ENCODE peak calls at places on chromosomes 3 and 15, in four cellular contexts. K is fibroblast of pulmonary artery, G is cardiac fibroblast, X is mucosa of descending colon. V is an unnamed sample.

GRCh38 chr3:127822166-127822835 is at the start of gene MGLL:
- DNase-seq in K (peak), G (peak), X (peak), V (no peak)

GRCh38 chr15:100731259-100732156 is 129.1 kb downstream of the ASB7 start:
- DNase-seq in K (no peak), G (peak), X (no peak), V (no peak)

GRCh38 chr3:147161833-147162232 is 244.5 kb downstream of the ZIC4 start:
- DNase-seq in K (no peak), G (no peak), X (no peak), V (no peak)

GRCh38 chr3:60080648-60081047 is 1030.8 kb upstream of the CFAP20DC start:
- DNase-seq in K (no peak), G (no peak), X (no peak), V (no peak)

GRCh38 chr3:193826126-193826795 is 233.3 kb downstream of the OPA1 start:
- DNase-seq in K (peak), G (peak), X (no peak), V (no peak)

GRCh38 chr15:69562564-69562963 is 109.9 kb downstream of the RPLP1 start:
- DNase-seq in K (no peak), G (no peak), X (peak), V (no peak)

GRCh38 chr3:32474201-32474600 is 28.5 kb downstream of the CMTM6 start:
- DNase-seq in K (no peak), G (no peak), X (no peak), V (no peak)

GRCh38 chr3:4474683-4475490 is 7.8 kb upstream of the SUMF1 start:
- DNase-seq in K (peak), G (peak), X (no peak), V (no peak)

GRCh38 chr3:10025205-10026083 is 793 bp upstream of the FANCD2 start:
- DNase-seq in K (no peak), G (no peak), X (no peak), V (no peak)

GRCh38 chr15:62648954-62649353 is 393.6 kb upstream of the TPM1 start:
- DNase-seq in K (peak), G (peak), X (no peak), V (peak)

GRCh38 chr3:42302924-42303634 is 37.1 kb upstream of the CCK start:
- DNase-seq in K (no peak), G (no peak), X (no peak), V (peak)

GRCh38 chr3:103712320-103713008 is 1277.6 kb downstream of the ZPLD1 start:
- DNase-seq in K (peak), G (no peak), X (no peak), V (no peak)

GRCh38 chr15:63826513-63826912 is 7.2 kb downstream of the HERC1 start:
- DNase-seq in K (peak), G (peak), X (no peak), V (no peak)
- TF ChIP-seq CTCF in K (peak), G (no peak), X (no peak), V (peak)

DNA sequence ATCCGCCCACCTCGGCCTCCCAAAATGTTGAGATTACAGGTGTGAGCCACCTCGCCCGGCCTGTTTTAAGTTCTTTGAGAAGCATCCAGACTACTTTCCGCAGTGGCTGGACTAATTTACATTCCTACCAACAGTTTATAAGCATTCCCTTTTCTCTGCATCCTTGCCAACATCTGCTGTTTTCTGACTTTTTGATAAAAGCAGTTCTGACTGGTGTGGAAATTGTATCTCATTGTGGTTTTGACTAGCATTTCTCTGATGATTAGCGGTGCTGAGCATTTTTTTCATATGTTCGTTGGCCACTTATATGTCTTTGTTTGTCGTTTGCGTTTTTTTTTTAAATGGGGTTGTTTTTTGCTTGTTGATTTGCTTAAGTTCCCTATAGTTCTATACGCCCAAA is 208.4 kb upstream of the DPPA4 start:
- DNase-seq in K (no peak), G (no peak), X (no peak), V (no peak)
- TF ChIP-seq CTCF in K (no peak), G (no peak), X (no peak), V (no peak)

DNA sequence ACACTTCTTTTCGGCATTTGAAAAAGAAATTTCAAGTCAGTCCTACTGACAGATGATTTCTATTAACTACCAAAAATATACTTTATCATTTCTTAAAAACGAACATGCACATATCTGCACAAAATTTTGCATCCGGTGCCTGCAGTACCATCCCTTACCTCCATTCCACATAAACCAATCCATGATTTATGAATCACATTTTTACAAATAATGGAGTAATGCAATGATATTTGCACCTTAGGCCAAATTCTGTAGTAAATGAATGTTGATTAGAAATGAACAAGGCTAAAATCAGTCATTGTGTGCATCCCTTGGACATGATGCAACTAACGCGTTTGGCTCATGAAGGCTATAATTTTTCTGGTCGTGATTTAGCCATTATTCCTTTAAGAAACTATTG is 46.5 kb downstream of the ROBO2 start:
- DNase-seq in K (no peak), G (no peak), X (no peak), V (no peak)
- TF ChIP-seq CTCF in K (no peak), G (peak), X (no peak), V (no peak)

DNA sequence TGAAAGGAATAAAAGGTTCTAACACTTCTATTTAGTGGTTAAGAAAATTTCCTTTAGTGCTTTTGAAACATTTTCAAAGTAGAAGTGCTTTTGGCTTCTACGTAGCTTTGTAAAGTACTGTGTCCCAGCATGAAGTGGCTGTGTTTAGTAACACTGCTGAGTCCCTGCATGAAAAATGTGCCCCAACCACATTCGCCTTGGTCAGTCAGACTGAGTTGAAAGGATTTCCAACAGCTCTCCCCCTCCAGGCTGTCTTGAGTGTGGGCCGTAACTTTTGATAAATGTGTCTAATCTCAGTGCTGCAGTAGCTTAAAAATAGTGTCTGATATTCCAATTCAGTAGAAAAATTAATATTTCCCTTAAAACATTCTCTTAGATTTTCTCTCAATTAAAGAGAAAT is 115.0 kb downstream of the NR1D2 start:
- DNase-seq in K (peak), G (peak), X (no peak), V (no peak)
- TF ChIP-seq CTCF in K (no peak), G (no peak), X (no peak), V (no peak)

GRCh38 chr3:125605771-125606170 is 10.5 kb upstream of the OSBPL11 start:
- DNase-seq in K (no peak), G (no peak), X (no peak), V (no peak)

GRCh38 chr3:125606291-125606690 is 11.0 kb upstream of the OSBPL11 start:
- DNase-seq in K (no peak), G (no peak), X (no peak), V (no peak)

GRCh38 chr3:125608419-125608818 is 13.1 kb upstream of the OSBPL11 start:
- DNase-seq in K (no peak), G (no peak), X (no peak), V (no peak)

DNA sequence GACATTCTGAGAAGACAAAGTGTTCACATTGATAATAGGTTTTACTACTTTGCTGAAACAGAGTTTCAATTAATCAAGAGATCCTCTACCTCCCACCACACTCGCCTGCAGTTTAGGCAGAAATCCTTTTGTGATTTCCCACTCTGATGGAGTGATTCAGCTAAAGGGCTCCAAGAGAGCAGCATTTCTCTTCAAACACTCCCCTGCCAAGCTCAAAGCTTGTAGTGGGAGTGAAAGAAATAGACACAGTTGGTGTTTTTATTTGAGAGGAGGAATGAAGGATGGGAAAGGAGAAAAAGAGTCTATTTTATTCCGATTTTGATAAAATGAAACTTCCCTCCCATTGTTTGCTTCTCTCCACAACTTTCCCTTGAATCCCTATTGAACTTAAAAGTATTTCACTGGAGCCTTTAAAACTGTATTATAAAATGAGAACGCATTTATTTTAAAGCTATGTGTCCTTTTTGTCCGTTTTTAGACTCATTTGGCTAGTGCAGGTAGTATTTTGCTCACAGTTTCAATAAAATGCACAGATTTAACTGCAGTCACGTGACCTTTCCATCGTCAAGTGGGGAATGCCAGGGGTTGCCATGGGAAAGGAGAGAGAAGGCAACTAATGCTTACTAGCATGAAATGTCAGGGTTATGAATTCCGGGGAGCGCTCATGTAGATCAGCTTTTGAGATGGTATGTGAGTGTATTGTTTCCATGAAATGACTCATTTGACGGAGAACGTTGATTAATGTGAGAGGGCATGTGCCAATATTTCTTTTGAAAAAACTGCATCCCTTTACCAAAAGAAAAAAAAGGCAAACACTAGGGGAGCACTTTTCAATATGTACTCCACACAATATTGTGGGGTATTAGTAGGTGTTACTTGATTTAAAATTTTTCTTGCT is 7.7 kb upstream of the OSBPL11 start:
- DNase-seq in K (peak), G (peak), X (no peak), V (no peak)
- TF ChIP-seq CTCF in K (peak), G (peak), X (no peak), V (no peak)

GRCh38 chr3:13676618-13677017 is 127.7 kb downstream of the FBLN2 start:
- DNase-seq in K (no peak), G (no peak), X (no peak), V (no peak)

GRCh38 chr3:13674538-13675185 is 125.7 kb downstream of the FBLN2 start:
- DNase-seq in K (no peak), G (no peak), X (no peak), V (no peak)

GRCh38 chr3:13670292-13670691 is 121.4 kb downstream of the FBLN2 start:
- DNase-seq in K (no peak), G (no peak), X (no peak), V (no peak)

GRCh38 chr3:13671536-13672233 is 122.8 kb downstream of the FBLN2 start:
- DNase-seq in K (no peak), G (no peak), X (no peak), V (no peak)

GRCh38 chr3:13673207-13673606 is 124.3 kb downstream of the FBLN2 start:
- DNase-seq in K (no peak), G (no peak), X (no peak), V (no peak)
- TF ChIP-seq CTCF in K (peak), G (peak), X (no peak), V (peak)

GRCh38 chr3:111315911-111316310 is 226.1 kb upstream of the CD96 start:
- DNase-seq in K (peak), G (peak), X (no peak), V (no peak)
- TF ChIP-seq CTCF in K (no peak), G (no peak), X (no peak), V (no peak)

DNA sequence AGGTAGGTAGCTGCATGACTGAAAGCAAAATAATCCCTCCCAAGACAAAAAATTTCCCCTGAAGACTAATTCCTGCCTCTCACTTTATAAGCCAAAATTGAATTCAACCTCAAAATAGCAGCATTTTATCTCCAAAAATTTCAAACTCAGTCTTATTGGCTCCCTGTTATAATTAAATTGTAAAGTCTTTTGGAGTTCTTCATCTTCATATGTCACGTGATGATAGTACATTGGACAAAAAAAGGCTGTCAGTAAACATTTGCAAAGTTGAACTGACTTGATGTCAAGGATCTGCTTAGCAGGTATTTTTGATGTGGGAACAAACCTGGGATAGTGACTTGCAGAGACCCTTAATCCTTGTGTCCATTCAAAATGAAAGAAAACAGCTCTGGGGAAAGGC is 98.4 kb upstream of the SPRED1 start:
- DNase-seq in K (no peak), G (no peak), X (no peak), V (no peak)
- TF ChIP-seq CTCF in K (no peak), G (no peak), X (no peak), V (no peak)

GRCh38 chr3:72185549-72186484 is 400.9 kb upstream of the PROK2 start:
- DNase-seq in K (peak), G (peak), X (no peak), V (no peak)

GRCh38 chr3:72186485-72186864 is 401.5 kb upstream of the PROK2 start:
- DNase-seq in K (peak), G (peak), X (no peak), V (no peak)

GRCh38 chr3:72189344-72189743 is 404.4 kb upstream of the PROK2 start:
- DNase-seq in K (no peak), G (no peak), X (no peak), V (no peak)

GRCh38 chr3:72190050-72190449 is 405.1 kb upstream of the PROK2 start:
- DNase-seq in K (no peak), G (no peak), X (no peak), V (no peak)

GRCh38 chr3:72187131-72187530 is 402.2 kb upstream of the PROK2 start:
- DNase-seq in K (no peak), G (no peak), X (no peak), V (no peak)
- TF ChIP-seq CTCF in K (peak), G (peak), X (no peak), V (peak)